ENCODE peak calls at places on chromosomes 13 and 19, in eight cellular contexts. J, Y, W, V, P, Z, G and R are unnamed samples.

GRCh38 chr13:113015826-113016525 is 47.0 kb downstream of the MCF2L start:
- DNase-seq in J (no peak), Y (no peak), W (no peak), V (no peak), P (no peak), Z (no peak), G (peak; percentile 46), R (no peak)

GRCh38 chr19:51093066-51093465 is 10.4 kb upstream of the KLK14 start:
- DNase-seq in J (no peak), Y (no peak), W (no peak), V (no peak), P (no peak), Z (no peak), G (no peak), R (no peak)

GRCh38 chr13:50277906-50278305 is 262.7 kb downstream of the KCNRG start:
- DNase-seq in J (no peak), Y (no peak), W (no peak), V (no peak), P (no peak), Z (no peak), G (no peak), R (no peak)

GRCh38 chr19:5823579-5824281 is 15.8 kb downstream of the FUT6 start:
- DNase-seq in J (peak; percentile 71), Y (no peak), W (no peak), V (no peak), P (no peak), Z (peak; percentile 28), G (no peak), R (no peak)

GRCh38 chr13:113802090-113802531 is 43.1 kb downstream of the TMEM255B start:
- DNase-seq in J (no peak), Y (peak; percentile 74), W (no peak), V (peak; percentile 73), P (no peak), Z (peak; percentile 33), G (peak; percentile 77), R (peak; percentile 89)

GRCh38 chr13:70339738-70340137 is 231.5 kb upstream of the KLHL1 start:
- DNase-seq in J (peak; percentile 28), Y (no peak), W (peak; percentile 19), V (no peak), P (peak; percentile 11), Z (peak; percentile 40), G (no peak), R (no peak)

GRCh38 chr19:50478901-50479715 is 2.5 kb upstream of the GARIN5A start:
- DNase-seq in J (no peak), Y (peak; percentile 58), W (no peak), V (no peak), P (no peak), Z (no peak), G (peak; percentile 50), R (no peak)

GRCh38 chr13:32837973-32838940 is 178.0 kb upstream of the KL start:
- DNase-seq in J (no peak), Y (no peak), W (no peak), V (no peak), P (no peak), Z (no peak), G (no peak), R (no peak)

GRCh38 chr13:61113140-61113658 is 302.4 kb downstream of the PCDH20 start:
- DNase-seq in J (no peak), Y (peak; percentile 56), W (no peak), V (no peak), P (no peak), Z (no peak), G (no peak), R (no peak)

GRCh38 chr19:2820112-2820702 is 539 bp downstream of the ZNF554 start:
- DNase-seq in J (no peak), Y (no peak), W (no peak), V (no peak), P (peak; percentile 8), Z (peak; percentile 10), G (no peak), R (no peak)

GRCh38 chr19:1376415-1376805 is 7.3 kb upstream of the NDUFS7 start:
- DNase-seq in J (no peak), Y (no peak), W (no peak), V (no peak), P (no peak), Z (no peak), G (no peak), R (no peak)

GRCh38 chr19:19531951-19532805 is 3.5 kb downstream of the YJEFN3 start:
- DNase-seq in J (peak; percentile 92), Y (peak; percentile 97), W (no peak), V (peak; percentile 89), P (peak; percentile 44), Z (peak; percentile 78), G (peak; percentile 93), R (peak; percentile 80)

GRCh38 chr13:40484981-40485380 is 181.5 kb downstream of the FOXO1 start:
- DNase-seq in J (no peak), Y (no peak), W (no peak), V (no peak), P (no peak), Z (peak; percentile 74), G (no peak), R (peak; percentile 85)

GRCh38 chr13:100542546-100543156 is 45.9 kb downstream of the GGACT start:
- DNase-seq in J (no peak), Y (no peak), W (no peak), V (no peak), P (peak; percentile 52), Z (no peak), G (no peak), R (peak; percentile 76)

GRCh38 chr13:91946498-91947070 is 548.2 kb downstream of the GPC5 start:
- DNase-seq in J (no peak), Y (no peak), W (no peak), V (no peak), P (peak; percentile 1), Z (no peak), G (no peak), R (no peak)

DNA sequence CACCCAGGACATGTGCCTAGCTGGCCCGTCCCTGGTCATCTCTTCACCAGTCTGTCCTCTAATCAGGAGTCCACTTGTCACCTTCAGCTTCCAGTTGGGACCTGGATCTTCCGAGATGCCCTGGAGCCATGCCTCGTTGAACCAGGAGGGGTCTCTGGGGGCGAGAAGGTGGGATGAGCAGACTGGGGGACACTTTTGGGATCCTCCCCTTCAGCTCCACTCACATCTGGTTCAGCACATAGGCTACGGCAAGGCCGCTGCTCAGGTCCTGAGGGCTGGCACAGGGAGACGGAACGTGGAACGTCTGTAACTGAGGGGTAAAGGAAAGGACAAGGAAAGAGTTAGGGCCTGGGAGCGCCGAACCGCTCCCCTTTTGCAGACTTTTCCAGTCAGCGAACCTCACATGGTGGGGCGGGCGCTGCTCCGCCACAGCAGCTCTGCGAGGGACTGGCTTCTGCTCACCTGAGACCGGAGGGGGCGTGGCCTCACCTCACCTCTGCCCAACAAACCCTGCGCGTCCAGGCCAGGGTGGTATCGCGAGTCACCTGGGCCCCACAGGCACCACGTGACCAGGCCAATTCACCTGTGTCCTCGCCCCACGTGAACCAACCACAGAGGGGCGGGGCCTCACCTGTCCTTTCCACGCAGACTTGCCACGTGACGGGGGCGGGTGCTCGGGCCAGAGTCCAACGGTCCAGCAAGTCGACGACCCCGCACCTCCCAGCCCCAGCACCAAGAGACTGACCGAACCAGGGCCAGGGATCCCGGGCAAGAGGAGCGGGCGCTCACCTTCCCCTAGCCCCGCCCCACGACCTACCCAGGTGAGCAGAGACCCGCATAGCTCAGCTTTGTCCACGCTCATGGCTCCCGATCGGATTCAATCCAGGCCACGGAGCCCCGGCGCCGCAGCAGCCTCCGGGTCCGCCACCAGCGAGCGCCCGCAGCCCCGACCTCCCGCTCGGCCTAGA is at the start of gene HOOK2:
- DNase-seq in J (peak; percentile 99), Y (peak; percentile 93), W (no peak), V (no peak), P (no peak), Z (peak; percentile 99), G (peak; percentile 79), R (peak; percentile 94)
- TF ChIP-seq POLR2A in J (no peak), Y (no peak), W (no peak), V (peak; percentile 27), P (peak; percentile 28), Z (peak; percentile 63), G (peak; percentile 59), R (no peak)

DNA sequence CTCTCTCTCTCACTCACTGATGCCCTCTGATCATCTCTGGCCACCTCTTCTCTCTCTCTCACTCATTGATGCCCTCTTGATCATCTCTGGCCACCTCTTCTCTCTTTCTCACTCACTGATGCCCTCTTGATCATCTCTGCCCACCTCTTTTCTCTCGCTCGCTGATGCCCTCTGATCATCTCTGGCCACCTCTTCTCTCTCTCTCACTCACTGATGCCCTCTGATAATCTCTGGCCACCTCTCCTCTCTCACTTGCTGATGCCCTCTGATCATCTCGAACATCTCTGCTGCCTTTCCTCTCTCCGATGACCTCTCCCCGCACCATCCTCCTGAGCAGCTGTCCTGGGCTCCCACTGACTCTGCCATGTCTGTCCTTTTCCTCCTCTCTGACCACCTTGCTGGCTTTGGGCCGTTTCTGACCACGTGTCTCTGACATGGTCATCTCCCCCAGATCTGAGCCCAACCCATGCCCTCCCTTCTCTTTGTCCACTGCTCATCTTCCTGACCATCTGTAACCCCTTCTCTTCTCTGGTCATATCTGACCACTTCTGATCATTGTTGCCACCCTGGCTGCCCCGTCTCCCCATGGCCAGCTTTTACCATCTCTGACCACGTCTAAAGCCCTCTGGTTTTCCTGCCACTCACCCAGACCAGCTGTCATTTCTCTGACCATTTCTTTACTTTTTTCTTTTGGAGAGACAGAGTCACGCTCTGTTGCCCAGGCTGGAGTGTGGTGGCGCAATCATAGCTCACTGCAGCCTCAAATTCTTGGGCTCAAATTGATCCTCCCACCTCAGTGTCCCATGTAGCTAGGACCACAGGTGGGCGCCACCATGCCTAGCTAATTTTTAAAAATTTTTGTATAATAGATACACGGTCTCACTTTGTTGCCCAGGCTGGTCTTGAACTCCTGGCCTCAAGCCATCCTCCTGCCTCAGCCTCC is 2.4 kb downstream of the LRFN3 start:
- DNase-seq in J (no peak), Y (no peak), W (no peak), V (no peak), P (no peak), Z (no peak), G (no peak), R (no peak)
- H3K4me3 ChIP-seq in J (peak overlapping the region; percentile 68), Y (no peak overlapping the region), W (no peak overlapping the region), V (no peak overlapping the region), P (no peak overlapping the region), Z (no peak overlapping the region), G (no peak overlapping the region), R (no peak overlapping the region)

DNA sequence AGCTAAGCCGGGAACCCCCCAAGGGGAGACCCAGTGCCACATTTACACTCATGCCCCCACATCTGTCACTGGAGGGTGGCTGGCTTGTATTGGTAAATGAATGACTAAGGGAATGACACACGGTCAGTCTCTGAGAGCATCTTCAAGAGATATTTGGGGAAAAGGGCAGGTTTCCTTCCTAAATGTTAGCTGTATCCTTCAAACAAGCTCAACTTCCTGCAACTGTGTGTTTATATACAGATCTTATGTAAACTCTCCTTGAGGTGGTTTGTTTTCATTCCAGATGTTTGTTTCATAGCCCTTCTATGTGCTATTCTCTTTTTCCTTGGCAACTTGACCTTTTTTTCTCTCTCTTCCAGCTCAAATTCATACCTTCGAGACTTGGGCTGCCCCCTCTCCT is 192.6 kb downstream of the COL4A1 start:
- DNase-seq in J (no peak), Y (no peak), W (no peak), V (no peak), P (no peak), Z (no peak), G (no peak), R (no peak)
- TF ChIP-seq POLR2A in J (no peak), Y (no peak), W (no peak), V (no peak), P (no peak), Z (no peak), G (no peak), R (no peak)

DNA sequence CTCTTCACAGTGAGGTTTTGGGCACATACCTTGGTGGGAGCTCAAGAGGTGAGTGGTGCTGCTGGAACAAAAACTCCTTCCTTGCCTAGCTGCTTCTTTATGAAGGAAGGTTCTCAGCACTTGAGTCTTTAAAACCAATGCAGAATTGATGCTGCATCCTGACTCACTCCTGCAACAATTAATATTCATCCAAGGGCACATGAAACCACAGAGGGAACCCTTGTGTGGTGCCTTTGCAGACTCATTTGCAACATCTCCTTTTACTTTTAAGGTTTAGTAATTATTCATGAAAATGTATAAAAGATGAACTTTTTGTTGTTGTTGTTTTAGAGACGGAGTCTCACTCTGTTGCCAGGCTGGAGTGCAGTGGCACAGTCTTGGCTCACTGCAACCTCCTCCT is 30.1 kb downstream of the OPA3 start:
- DNase-seq in J (no peak), Y (no peak), W (no peak), V (no peak), P (no peak), Z (no peak), G (no peak), R (no peak)
- H3K4me3 ChIP-seq in J (no peak overlapping the region), Y (no peak overlapping the region), W (no peak overlapping the region), V (no peak overlapping the region), P (no peak overlapping the region), Z (no peak overlapping the region), G (no peak overlapping the region), R (no peak overlapping the region)